ENCODE peak calls at places on chromosome 17, in eight cellular contexts. One of them, this sample, is unnamed.

GRCh38 chr17:10177921-10178788 is 20.3 kb downstream of the GAS7 start:
- DNase-seq in esophagus muscularis mucosa: no peak
- DNase-seq in A549: no peak
- DNase-seq in WTC11: peak
- DNase-seq in upper lobe of right lung: no peak
- DNase-seq in fibroblast of mammary gland: peak
- DNase-seq in activated CD8-positive, alpha-beta T cell treated with anti-CD3 and anti-CD28 coated beads for 36 hours: no peak
- DNase-seq in HFFc6: peak
- DNase-seq in this sample: no peak

GRCh38 chr17:60091908-60092331 is 13.2 kb upstream of the HEATR6 start:
- DNase-seq in upper lobe of right lung: no peak
- DNase-seq in WTC11: no peak
- DNase-seq in esophagus muscularis mucosa: no peak
- DNase-seq in activated CD8-positive, alpha-beta T cell treated with anti-CD3 and anti-CD28 coated beads for 36 hours: no peak
- DNase-seq in fibroblast of mammary gland: peak
- DNase-seq in A549: no peak
- DNase-seq in HFFc6: peak
- DNase-seq in this sample: no peak

GRCh38 chr17:13253746-13254410 is 236.1 kb upstream of the ELAC2 start:
- DNase-seq in upper lobe of right lung: no peak
- DNase-seq in A549: no peak
- DNase-seq in HFFc6: no peak
- DNase-seq in esophagus muscularis mucosa: no peak
- DNase-seq in WTC11: no peak
- DNase-seq in fibroblast of mammary gland: no peak
- DNase-seq in activated CD8-positive, alpha-beta T cell treated with anti-CD3 and anti-CD28 coated beads for 36 hours: no peak
- DNase-seq in this sample: no peak

GRCh38 chr17:57269052-57269451 is 12.7 kb downstream of the MSI2 start:
- DNase-seq in WTC11: no peak
- DNase-seq in upper lobe of right lung: no peak
- DNase-seq in A549: no peak
- DNase-seq in fibroblast of mammary gland: no peak
- DNase-seq in HFFc6: no peak
- DNase-seq in activated CD8-positive, alpha-beta T cell treated with anti-CD3 and anti-CD28 coated beads for 36 hours: no peak
- DNase-seq in esophagus muscularis mucosa: no peak
- DNase-seq in this sample: no peak

GRCh38 chr17:77600346-77600745 is 358.2 kb upstream of the TNRC6C start:
- DNase-seq in esophagus muscularis mucosa: no peak
- DNase-seq in WTC11: no peak
- DNase-seq in activated CD8-positive, alpha-beta T cell treated with anti-CD3 and anti-CD28 coated beads for 36 hours: no peak
- DNase-seq in A549: no peak
- DNase-seq in HFFc6: no peak
- DNase-seq in fibroblast of mammary gland: no peak
- DNase-seq in upper lobe of right lung: peak
- DNase-seq in this sample: no peak

GRCh38 chr17:31926100-31926729 is 10.6 kb upstream of the SUZ12 start:
- DNase-seq in activated CD8-positive, alpha-beta T cell treated with anti-CD3 and anti-CD28 coated beads for 36 hours: peak
- DNase-seq in WTC11: no peak
- DNase-seq in esophagus muscularis mucosa: no peak
- DNase-seq in A549: no peak
- DNase-seq in upper lobe of right lung: no peak
- DNase-seq in fibroblast of mammary gland: no peak
- DNase-seq in HFFc6: no peak
- DNase-seq in this sample: no peak

GRCh38 chr17:39281806-39282205 is 56.1 kb upstream of the STAC2 start:
- DNase-seq in HFFc6: peak
- DNase-seq in esophagus muscularis mucosa: no peak
- DNase-seq in WTC11: no peak
- DNase-seq in A549: no peak
- DNase-seq in activated CD8-positive, alpha-beta T cell treated with anti-CD3 and anti-CD28 coated beads for 36 hours: no peak
- DNase-seq in upper lobe of right lung: no peak
- DNase-seq in fibroblast of mammary gland: no peak
- DNase-seq in this sample: no peak

GRCh38 chr17:74775409-74776043 is 619 bp downstream of the NAT9 start:
- DNase-seq in esophagus muscularis mucosa: no peak
- DNase-seq in HFFc6: no peak
- DNase-seq in A549: no peak
- DNase-seq in WTC11: no peak
- DNase-seq in fibroblast of mammary gland: no peak
- DNase-seq in upper lobe of right lung: no peak
- DNase-seq in activated CD8-positive, alpha-beta T cell treated with anti-CD3 and anti-CD28 coated beads for 36 hours: no peak
- DNase-seq in this sample: no peak

GRCh38 chr17:74862108-74862901 is 2.6 kb upstream of the GRIN2C start:
- DNase-seq in activated CD8-positive, alpha-beta T cell treated with anti-CD3 and anti-CD28 coated beads for 36 hours: peak
- DNase-seq in esophagus muscularis mucosa: no peak
- DNase-seq in fibroblast of mammary gland: no peak
- DNase-seq in WTC11: peak
- DNase-seq in HFFc6: no peak
- DNase-seq in A549: peak
- DNase-seq in upper lobe of right lung: peak
- DNase-seq in this sample: peak

GRCh38 chr17:74435775-74436359 is 4.0 kb downstream of the GPRC5C start:
- DNase-seq in A549: no peak
- DNase-seq in fibroblast of mammary gland: no peak
- DNase-seq in WTC11: no peak
- DNase-seq in activated CD8-positive, alpha-beta T cell treated with anti-CD3 and anti-CD28 coated beads for 36 hours: no peak
- DNase-seq in upper lobe of right lung: no peak
- DNase-seq in HFFc6: no peak
- DNase-seq in esophagus muscularis mucosa: no peak
- DNase-seq in this sample: no peak

GRCh38 chr17:7502171-7502847 is 18.1 kb downstream of the POLR2A start:
- DNase-seq in esophagus muscularis mucosa: no peak
- DNase-seq in WTC11: no peak
- DNase-seq in upper lobe of right lung: no peak
- DNase-seq in activated CD8-positive, alpha-beta T cell treated with anti-CD3 and anti-CD28 coated beads for 36 hours: no peak
- DNase-seq in fibroblast of mammary gland: no peak
- DNase-seq in A549: no peak
- DNase-seq in HFFc6: no peak
- DNase-seq in this sample: no peak

GRCh38 chr17:7503521-7503920 is 19.4 kb downstream of the POLR2A start:
- DNase-seq in fibroblast of mammary gland: no peak
- DNase-seq in A549: no peak
- DNase-seq in upper lobe of right lung: no peak
- DNase-seq in HFFc6: no peak
- DNase-seq in WTC11: no peak
- DNase-seq in activated CD8-positive, alpha-beta T cell treated with anti-CD3 and anti-CD28 coated beads for 36 hours: no peak
- DNase-seq in esophagus muscularis mucosa: no peak
- DNase-seq in this sample: no peak

GRCh38 chr17:7499161-7499560 is 15.0 kb downstream of the POLR2A start:
- DNase-seq in upper lobe of right lung: no peak
- DNase-seq in fibroblast of mammary gland: no peak
- DNase-seq in activated CD8-positive, alpha-beta T cell treated with anti-CD3 and anti-CD28 coated beads for 36 hours: no peak
- DNase-seq in HFFc6: no peak
- DNase-seq in A549: no peak
- DNase-seq in WTC11: no peak
- DNase-seq in esophagus muscularis mucosa: no peak
- DNase-seq in this sample: no peak

GRCh38 chr17:7501729-7502128 is 17.6 kb downstream of the POLR2A start:
- DNase-seq in HFFc6: no peak
- DNase-seq in esophagus muscularis mucosa: no peak
- DNase-seq in upper lobe of right lung: no peak
- DNase-seq in fibroblast of mammary gland: no peak
- DNase-seq in activated CD8-positive, alpha-beta T cell treated with anti-CD3 and anti-CD28 coated beads for 36 hours: no peak
- DNase-seq in A549: no peak
- DNase-seq in WTC11: no peak
- DNase-seq in this sample: no peak

GRCh38 chr17:7502987-7503386 is 18.8 kb downstream of the POLR2A start:
- DNase-seq in A549: no peak
- DNase-seq in upper lobe of right lung: no peak
- DNase-seq in fibroblast of mammary gland: no peak
- DNase-seq in activated CD8-positive, alpha-beta T cell treated with anti-CD3 and anti-CD28 coated beads for 36 hours: peak
- DNase-seq in HFFc6: no peak
- DNase-seq in WTC11: peak
- DNase-seq in esophagus muscularis mucosa: no peak
- DNase-seq in this sample: no peak
- TF ChIP-seq CTCF in A549: peak
- TF ChIP-seq CTCF in upper lobe of right lung: no peak
- TF ChIP-seq CTCF in fibroblast of mammary gland: peak
- TF ChIP-seq CTCF in activated CD8-positive, alpha-beta T cell treated with anti-CD3 and anti-CD28 coated beads for 36 hours: no peak
- TF ChIP-seq CTCF in HFFc6: peak
- TF ChIP-seq CTCF in WTC11: no peak
- TF ChIP-seq CTCF in esophagus muscularis mucosa: peak
- TF ChIP-seq CTCF in this sample: peak

GRCh38 chr17:79702071-79702470 is 28.7 kb upstream of the ENPP7 start:
- DNase-seq in activated CD8-positive, alpha-beta T cell treated with anti-CD3 and anti-CD28 coated beads for 36 hours: peak
- DNase-seq in A549: no peak
- DNase-seq in esophagus muscularis mucosa: no peak
- DNase-seq in HFFc6: no peak
- DNase-seq in upper lobe of right lung: no peak
- DNase-seq in WTC11: peak
- DNase-seq in fibroblast of mammary gland: no peak
- DNase-seq in this sample: no peak
- TF ChIP-seq CTCF in activated CD8-positive, alpha-beta T cell treated with anti-CD3 and anti-CD28 coated beads for 36 hours: no peak
- TF ChIP-seq CTCF in A549: peak
- TF ChIP-seq CTCF in esophagus muscularis mucosa: no peak
- TF ChIP-seq CTCF in HFFc6: peak
- TF ChIP-seq CTCF in upper lobe of right lung: peak
- TF ChIP-seq CTCF in WTC11: no peak
- TF ChIP-seq CTCF in fibroblast of mammary gland: no peak
- TF ChIP-seq CTCF in this sample: peak

GRCh38 chr17:81646869-81647600 is 9.3 kb downstream of the PDE6G start:
- DNase-seq in activated CD8-positive, alpha-beta T cell treated with anti-CD3 and anti-CD28 coated beads for 36 hours: no peak
- DNase-seq in A549: no peak
- DNase-seq in esophagus muscularis mucosa: no peak
- DNase-seq in HFFc6: no peak
- DNase-seq in WTC11: no peak
- DNase-seq in upper lobe of right lung: no peak
- DNase-seq in fibroblast of mammary gland: no peak
- DNase-seq in this sample: no peak
- TF ChIP-seq CTCF in activated CD8-positive, alpha-beta T cell treated with anti-CD3 and anti-CD28 coated beads for 36 hours: no peak
- TF ChIP-seq CTCF in A549: no peak
- TF ChIP-seq CTCF in esophagus muscularis mucosa: no peak
- TF ChIP-seq CTCF in HFFc6: no peak
- TF ChIP-seq CTCF in WTC11: no peak
- TF ChIP-seq CTCF in upper lobe of right lung: no peak
- TF ChIP-seq CTCF in fibroblast of mammary gland: no peak
- TF ChIP-seq CTCF in this sample: no peak

GRCh38 chr17:73215414-73215813 is 22.6 kb downstream of the COG1 start:
- DNase-seq in fibroblast of mammary gland: no peak
- DNase-seq in activated CD8-positive, alpha-beta T cell treated with anti-CD3 and anti-CD28 coated beads for 36 hours: no peak
- DNase-seq in HFFc6: no peak
- DNase-seq in upper lobe of right lung: no peak
- DNase-seq in esophagus muscularis mucosa: no peak
- DNase-seq in WTC11: peak
- DNase-seq in A549: no peak
- DNase-seq in this sample: no peak
- TF ChIP-seq CTCF in fibroblast of mammary gland: no peak
- TF ChIP-seq CTCF in activated CD8-positive, alpha-beta T cell treated with anti-CD3 and anti-CD28 coated beads for 36 hours: peak
- TF ChIP-seq CTCF in HFFc6: no peak
- TF ChIP-seq CTCF in upper lobe of right lung: no peak
- TF ChIP-seq CTCF in esophagus muscularis mucosa: no peak
- TF ChIP-seq CTCF in WTC11: peak
- TF ChIP-seq CTCF in A549: no peak
- TF ChIP-seq CTCF in this sample: peak

GRCh38 chr17:80752369-80752705 is 207.7 kb downstream of the RPTOR start:
- DNase-seq in A549: no peak
- DNase-seq in HFFc6: no peak
- DNase-seq in fibroblast of mammary gland: no peak
- DNase-seq in esophagus muscularis mucosa: no peak
- DNase-seq in activated CD8-positive, alpha-beta T cell treated with anti-CD3 and anti-CD28 coated beads for 36 hours: no peak
- DNase-seq in upper lobe of right lung: no peak
- DNase-seq in WTC11: no peak
- DNase-seq in this sample: no peak

GRCh38 chr17:80753946-80754345 is 209.3 kb downstream of the RPTOR start:
- DNase-seq in A549: no peak
- DNase-seq in HFFc6: no peak
- DNase-seq in esophagus muscularis mucosa: no peak
- DNase-seq in activated CD8-positive, alpha-beta T cell treated with anti-CD3 and anti-CD28 coated beads for 36 hours: no peak
- DNase-seq in fibroblast of mammary gland: no peak
- DNase-seq in upper lobe of right lung: no peak
- DNase-seq in WTC11: no peak
- DNase-seq in this sample: no peak

GRCh38 chr17:80758793-80759673 is 214.4 kb downstream of the RPTOR start:
- DNase-seq in upper lobe of right lung: no peak
- DNase-seq in fibroblast of mammary gland: peak
- DNase-seq in activated CD8-positive, alpha-beta T cell treated with anti-CD3 and anti-CD28 coated beads for 36 hours: peak
- DNase-seq in HFFc6: no peak
- DNase-seq in A549: no peak
- DNase-seq in WTC11: no peak
- DNase-seq in esophagus muscularis mucosa: no peak
- DNase-seq in this sample: no peak

GRCh38 chr17:80754846-80755245 is 210.2 kb downstream of the RPTOR start:
- DNase-seq in esophagus muscularis mucosa: no peak
- DNase-seq in WTC11: no peak
- DNase-seq in A549: no peak
- DNase-seq in upper lobe of right lung: no peak
- DNase-seq in activated CD8-positive, alpha-beta T cell treated with anti-CD3 and anti-CD28 coated beads for 36 hours: no peak
- DNase-seq in fibroblast of mammary gland: no peak
- DNase-seq in HFFc6: no peak
- DNase-seq in this sample: no peak

GRCh38 chr17:80755650-80756405 is 211.2 kb downstream of the RPTOR start:
- DNase-seq in upper lobe of right lung: no peak
- DNase-seq in A549: no peak
- DNase-seq in HFFc6: no peak
- DNase-seq in WTC11: peak
- DNase-seq in fibroblast of mammary gland: no peak
- DNase-seq in activated CD8-positive, alpha-beta T cell treated with anti-CD3 and anti-CD28 coated beads for 36 hours: peak
- DNase-seq in esophagus muscularis mucosa: no peak
- DNase-seq in this sample: no peak
- TF ChIP-seq CTCF in upper lobe of right lung: no peak
- TF ChIP-seq CTCF in A549: no peak
- TF ChIP-seq CTCF in HFFc6: peak
- TF ChIP-seq CTCF in WTC11: no peak
- TF ChIP-seq CTCF in fibroblast of mammary gland: peak
- TF ChIP-seq CTCF in activated CD8-positive, alpha-beta T cell treated with anti-CD3 and anti-CD28 coated beads for 36 hours: peak
- TF ChIP-seq CTCF in esophagus muscularis mucosa: no peak
- TF ChIP-seq CTCF in this sample: peak

GRCh38 chr17:80223142-80223815 is 3.1 kb downstream of the SLC26A11 start:
- DNase-seq in WTC11: no peak
- DNase-seq in esophagus muscularis mucosa: no peak
- DNase-seq in activated CD8-positive, alpha-beta T cell treated with anti-CD3 and anti-CD28 coated beads for 36 hours: no peak
- DNase-seq in A549: no peak
- DNase-seq in fibroblast of mammary gland: no peak
- DNase-seq in HFFc6: no peak
- DNase-seq in upper lobe of right lung: no peak
- DNase-seq in this sample: no peak

GRCh38 chr17:80222376-80223141 is 2.3 kb downstream of the SLC26A11 start:
- DNase-seq in HFFc6: no peak
- DNase-seq in WTC11: no peak
- DNase-seq in activated CD8-positive, alpha-beta T cell treated with anti-CD3 and anti-CD28 coated beads for 36 hours: no peak
- DNase-seq in A549: no peak
- DNase-seq in upper lobe of right lung: no peak
- DNase-seq in esophagus muscularis mucosa: no peak
- DNase-seq in fibroblast of mammary gland: no peak
- DNase-seq in this sample: no peak

GRCh38 chr17:80220709-80221215 is 535 bp downstream of the SLC26A11 start:
- DNase-seq in HFFc6: no peak
- DNase-seq in fibroblast of mammary gland: no peak
- DNase-seq in WTC11: no peak
- DNase-seq in esophagus muscularis mucosa: no peak
- DNase-seq in upper lobe of right lung: no peak
- DNase-seq in activated CD8-positive, alpha-beta T cell treated with anti-CD3 and anti-CD28 coated beads for 36 hours: no peak
- DNase-seq in A549: peak
- DNase-seq in this sample: no peak

GRCh38 chr17:80219777-80220708 is at the start of the genes SGSH and SLC26A11:
- DNase-seq in esophagus muscularis mucosa: peak
- DNase-seq in HFFc6: peak
- DNase-seq in upper lobe of right lung: peak
- DNase-seq in A549: peak
- DNase-seq in fibroblast of mammary gland: peak
- DNase-seq in activated CD8-positive, alpha-beta T cell treated with anti-CD3 and anti-CD28 coated beads for 36 hours: peak
- DNase-seq in WTC11: peak
- DNase-seq in this sample: peak

GRCh38 chr17:80221401-80221800 is 1.2 kb downstream of the SLC26A11 start:
- DNase-seq in WTC11: no peak
- DNase-seq in activated CD8-positive, alpha-beta T cell treated with anti-CD3 and anti-CD28 coated beads for 36 hours: no peak
- DNase-seq in A549: no peak
- DNase-seq in esophagus muscularis mucosa: no peak
- DNase-seq in HFFc6: no peak
- DNase-seq in upper lobe of right lung: no peak
- DNase-seq in fibroblast of mammary gland: no peak
- DNase-seq in this sample: no peak
- TF ChIP-seq CTCF in WTC11: no peak
- TF ChIP-seq CTCF in activated CD8-positive, alpha-beta T cell treated with anti-CD3 and anti-CD28 coated beads for 36 hours: no peak
- TF ChIP-seq CTCF in A549: no peak
- TF ChIP-seq CTCF in esophagus muscularis mucosa: no peak
- TF ChIP-seq CTCF in HFFc6: no peak
- TF ChIP-seq CTCF in upper lobe of right lung: no peak
- TF ChIP-seq CTCF in fibroblast of mammary gland: no peak
- TF ChIP-seq CTCF in this sample: no peak